ENCODE peak calls at places on chromosomes 5 and 9, in five cellular contexts. One of them, this sample, is unnamed.

GRCh38 chr9:134066923-134067851 is 639 bp downstream of the BRD3 start:
- DNase-seq in H1: no peak
- DNase-seq in HCT116: no peak
- DNase-seq in WTC11: no peak
- DNase-seq in HEK293T: peak
- DNase-seq in this sample: no peak

GRCh38 chr5:80238778-80239679 is 16.8 kb downstream of the SERINC5 start:
- DNase-seq in HEK293T: no peak
- DNase-seq in WTC11: no peak
- DNase-seq in H1: no peak
- DNase-seq in HCT116: no peak
- DNase-seq in this sample: no peak

GRCh38 chr5:64958757-64959391 is 190.1 kb downstream of the CWC27 start:
- DNase-seq in HCT116: peak
- DNase-seq in WTC11: no peak
- DNase-seq in HEK293T: no peak
- DNase-seq in H1: no peak
- DNase-seq in this sample: no peak

GRCh38 chr5:173385832-173386360 is 57.7 kb upstream of the STC2 start:
- DNase-seq in HCT116: no peak
- DNase-seq in WTC11: no peak
- DNase-seq in HEK293T: no peak
- DNase-seq in H1: no peak
- DNase-seq in this sample: no peak

GRCh38 chr5:116492776-116493175 is 81.8 kb downstream of the SEMA6A start:
- DNase-seq in HCT116: no peak
- DNase-seq in WTC11: no peak
- DNase-seq in H1: no peak
- DNase-seq in HEK293T: no peak
- DNase-seq in this sample: no peak

GRCh38 chr5:134236208-134236761 is 10.4 kb upstream of the PPP2CA start:
- DNase-seq in H1: no peak
- DNase-seq in HEK293T: no peak
- DNase-seq in HCT116: no peak
- DNase-seq in WTC11: no peak
- DNase-seq in this sample: no peak

GRCh38 chr9:136856078-136856474 is 3.9 kb downstream of the MAMDC4 start:
- DNase-seq in HEK293T: no peak
- DNase-seq in WTC11: peak
- DNase-seq in H1: peak
- DNase-seq in HCT116: no peak
- DNase-seq in this sample: no peak

GRCh38 chr5:134188092-134188491 is 11.3 kb upstream of the SKP1 start:
- DNase-seq in WTC11: no peak
- DNase-seq in H1: no peak
- DNase-seq in HEK293T: no peak
- DNase-seq in HCT116: no peak
- DNase-seq in this sample: no peak

GRCh38 chr5:175104682-175105081 is 339.3 kb downstream of the DRD1 start:
- DNase-seq in H1: no peak
- DNase-seq in HCT116: no peak
- DNase-seq in HEK293T: no peak
- DNase-seq in WTC11: no peak
- DNase-seq in this sample: no peak

GRCh38 chr9:136244116-136244775 is 1.4 kb downstream of the QSOX2 start:
- DNase-seq in H1: no peak
- DNase-seq in HCT116: no peak
- DNase-seq in HEK293T: no peak
- DNase-seq in WTC11: no peak
- DNase-seq in this sample: peak

GRCh38 chr9:135246248-135247173 is 159.0 kb downstream of the OLFM1 start:
- DNase-seq in HEK293T: no peak
- DNase-seq in HCT116: no peak
- DNase-seq in WTC11: no peak
- DNase-seq in H1: no peak
- DNase-seq in this sample: no peak

GRCh38 chr5:19608434-19608833 is 379.6 kb downstream of the CDH18 start:
- DNase-seq in WTC11: no peak
- DNase-seq in H1: no peak
- DNase-seq in HEK293T: no peak
- DNase-seq in HCT116: no peak
- DNase-seq in this sample: no peak

GRCh38 chr9:6575324-6575758 is 70.2 kb downstream of the GLDC start:
- DNase-seq in WTC11: no peak
- DNase-seq in H1: no peak
- DNase-seq in HCT116: no peak
- DNase-seq in HEK293T: no peak
- DNase-seq in this sample: peak

GRCh38 chr5:93247126-93247525 is 333.9 kb downstream of the NR2F1-AS1 start:
- DNase-seq in WTC11: no peak
- DNase-seq in H1: no peak
- DNase-seq in HCT116: no peak
- DNase-seq in HEK293T: no peak
- DNase-seq in this sample: no peak

GRCh38 chr5:72760259-72760658 is 56.2 kb upstream of the TNPO1 start:
- DNase-seq in WTC11: no peak
- DNase-seq in HEK293T: no peak
- DNase-seq in H1: no peak
- DNase-seq in HCT116: no peak
- DNase-seq in this sample: no peak

GRCh38 chr9:80504525-80505235 is 932.9 kb downstream of the TLE4 start:
- DNase-seq in H1: no peak
- DNase-seq in HEK293T: no peak
- DNase-seq in WTC11: no peak
- DNase-seq in HCT116: no peak
- DNase-seq in this sample: no peak

GRCh38 chr9:80500300-80500699 is 928.5 kb downstream of the TLE4 start:
- DNase-seq in H1: no peak
- DNase-seq in WTC11: no peak
- DNase-seq in HCT116: no peak
- DNase-seq in HEK293T: no peak
- DNase-seq in this sample: no peak

GRCh38 chr9:80503692-80504400 is 932.1 kb downstream of the TLE4 start:
- DNase-seq in HCT116: no peak
- DNase-seq in HEK293T: no peak
- DNase-seq in H1: no peak
- DNase-seq in WTC11: no peak
- DNase-seq in this sample: no peak

GRCh38 chr9:80498165-80498564 is 926.4 kb downstream of the TLE4 start:
- DNase-seq in HCT116: no peak
- DNase-seq in H1: no peak
- DNase-seq in HEK293T: no peak
- DNase-seq in WTC11: no peak
- DNase-seq in this sample: no peak

GRCh38 chr9:80501635-80502034 is 929.9 kb downstream of the TLE4 start:
- DNase-seq in HCT116: no peak
- DNase-seq in HEK293T: no peak
- DNase-seq in H1: no peak
- DNase-seq in WTC11: no peak
- DNase-seq in this sample: no peak
- TF ChIP-seq SP1 in HCT116: no peak
- TF ChIP-seq SP1 in HEK293T: no peak
- TF ChIP-seq SP1 in H1: no peak
- TF ChIP-seq SP1 in WTC11: no peak
- TF ChIP-seq SP1 in this sample: no peak

GRCh38 chr5:137960141-137960540 is 70.9 kb downstream of the PKD2L2 start:
- DNase-seq in H1: no peak
- DNase-seq in HEK293T: no peak
- DNase-seq in WTC11: no peak
- DNase-seq in HCT116: no peak
- DNase-seq in this sample: no peak

GRCh38 chr5:137957948-137958347 is 68.7 kb downstream of the PKD2L2 start:
- DNase-seq in HCT116: no peak
- DNase-seq in H1: no peak
- DNase-seq in WTC11: no peak
- DNase-seq in HEK293T: no peak
- DNase-seq in this sample: no peak

GRCh38 chr5:137960819-137961218 is 71.6 kb downstream of the PKD2L2 start:
- DNase-seq in WTC11: no peak
- DNase-seq in H1: no peak
- DNase-seq in HEK293T: no peak
- DNase-seq in HCT116: no peak
- DNase-seq in this sample: no peak

GRCh38 chr5:137954131-137954879 is 65.0 kb downstream of the PKD2L2 start:
- DNase-seq in HEK293T: no peak
- DNase-seq in WTC11: no peak
- DNase-seq in H1: no peak
- DNase-seq in HCT116: no peak
- DNase-seq in this sample: no peak

DNA sequence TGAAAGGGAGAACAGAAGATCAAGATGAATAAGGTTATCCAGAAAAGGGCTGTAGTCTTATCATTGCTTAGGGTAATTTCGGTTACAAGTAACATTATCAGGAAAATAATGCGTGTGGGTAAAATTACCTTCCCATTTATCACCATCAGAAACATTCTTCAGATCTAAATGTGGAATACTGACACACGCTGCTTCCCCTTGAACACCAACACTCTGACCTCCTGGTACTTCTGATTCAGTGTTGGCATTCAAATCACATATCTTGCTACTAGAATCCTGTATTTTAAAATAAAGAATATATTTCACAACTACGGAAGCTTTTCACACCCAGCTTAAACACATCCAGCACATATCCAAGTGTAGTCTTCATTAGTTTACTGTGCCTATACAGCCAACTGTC is 70.2 kb downstream of the PKD2L2 start:
- DNase-seq in H1: no peak
- DNase-seq in HEK293T: no peak
- DNase-seq in HCT116: no peak
- DNase-seq in WTC11: no peak
- DNase-seq in this sample: no peak
- TF ChIP-seq SP1 in H1: no peak
- TF ChIP-seq SP1 in HEK293T: no peak
- TF ChIP-seq SP1 in HCT116: no peak
- TF ChIP-seq SP1 in WTC11: no peak
- TF ChIP-seq SP1 in this sample: no peak

GRCh38 chr9:126612329-126612812 is 1.4 kb upstream of the LMX1B start:
- DNase-seq in WTC11: no peak
- DNase-seq in HEK293T: peak
- DNase-seq in H1: peak
- DNase-seq in HCT116: no peak
- DNase-seq in this sample: no peak

GRCh38 chr9:126609711-126610388 is 3.9 kb upstream of the LMX1B start:
- DNase-seq in HEK293T: no peak
- DNase-seq in HCT116: no peak
- DNase-seq in H1: no peak
- DNase-seq in WTC11: no peak
- DNase-seq in this sample: no peak

GRCh38 chr9:126612813-126613641 is 701 bp upstream of the LMX1B start:
- DNase-seq in HEK293T: peak
- DNase-seq in WTC11: peak
- DNase-seq in H1: peak
- DNase-seq in HCT116: no peak
- DNase-seq in this sample: no peak

GRCh38 chr9:126611592-126612328 is 2.0 kb upstream of the LMX1B start:
- DNase-seq in HCT116: peak
- DNase-seq in WTC11: peak
- DNase-seq in H1: peak
- DNase-seq in HEK293T: peak
- DNase-seq in this sample: no peak

GRCh38 chr9:126611188-126611587 is 2.5 kb upstream of the LMX1B start:
- DNase-seq in WTC11: no peak
- DNase-seq in HEK293T: no peak
- DNase-seq in H1: no peak
- DNase-seq in HCT116: no peak
- DNase-seq in this sample: no peak
- TF ChIP-seq SP1 in WTC11: no peak
- TF ChIP-seq SP1 in HEK293T: no peak
- TF ChIP-seq SP1 in H1: no peak
- TF ChIP-seq SP1 in HCT116: no peak
- TF ChIP-seq SP1 in this sample: no peak

GRCh38 chr5:78573318-78573717 is 75.3 kb downstream of the LHFPL2 start:
- DNase-seq in HCT116: no peak
- DNase-seq in WTC11: no peak
- DNase-seq in H1: no peak
- DNase-seq in HEK293T: no peak
- DNase-seq in this sample: peak

GRCh38 chr5:78574157-78574673 is 74.4 kb downstream of the LHFPL2 start:
- DNase-seq in H1: no peak
- DNase-seq in WTC11: no peak
- DNase-seq in HEK293T: no peak
- DNase-seq in HCT116: no peak
- DNase-seq in this sample: no peak

GRCh38 chr5:78576376-78576775 is 72.2 kb downstream of the LHFPL2 start:
- DNase-seq in HCT116: no peak
- DNase-seq in WTC11: no peak
- DNase-seq in H1: no peak
- DNase-seq in HEK293T: no peak
- DNase-seq in this sample: no peak

GRCh38 chr5:78577051-78577807 is 71.3 kb downstream of the LHFPL2 start:
- DNase-seq in WTC11: no peak
- DNase-seq in HCT116: no peak
- DNase-seq in H1: no peak
- DNase-seq in HEK293T: no peak
- DNase-seq in this sample: no peak

DNA sequence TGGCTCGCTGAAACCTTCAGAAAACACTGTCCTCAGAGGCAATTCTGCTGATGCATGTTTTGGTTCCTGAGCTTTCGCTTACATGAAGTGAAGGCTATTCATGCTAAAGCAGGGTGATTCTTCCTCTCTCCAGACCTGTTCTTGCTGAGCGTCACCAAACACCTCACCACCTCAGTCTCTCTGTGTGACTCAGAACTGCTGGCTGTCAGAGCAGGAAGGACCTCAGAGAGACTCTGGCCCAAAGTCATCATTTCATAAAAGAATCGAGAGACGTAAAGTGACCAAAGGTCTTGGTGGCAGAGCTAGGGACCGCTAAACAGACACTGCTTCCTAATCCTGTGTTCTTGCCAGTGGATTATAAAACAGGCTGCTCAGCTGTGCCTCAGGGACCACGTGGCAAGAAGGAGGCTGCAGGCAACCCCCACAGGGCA is 73.8 kb downstream of the LHFPL2 start:
- DNase-seq in HEK293T: no peak
- DNase-seq in WTC11: no peak
- DNase-seq in H1: no peak
- DNase-seq in HCT116: no peak
- DNase-seq in this sample: peak
- TF ChIP-seq SP1 in HEK293T: no peak
- TF ChIP-seq SP1 in WTC11: no peak
- TF ChIP-seq SP1 in H1: no peak
- TF ChIP-seq SP1 in HCT116: peak
- TF ChIP-seq SP1 in this sample: no peak

GRCh38 chr5:100667021-100667671 is 132.0 kb downstream of the FAM174A start:
- DNase-seq in HCT116: no peak
- DNase-seq in H1: no peak
- DNase-seq in WTC11: no peak
- DNase-seq in HEK293T: no peak
- DNase-seq in this sample: no peak
- TF ChIP-seq SP1 in HCT116: no peak
- TF ChIP-seq SP1 in H1: no peak
- TF ChIP-seq SP1 in WTC11: no peak
- TF ChIP-seq SP1 in HEK293T: no peak
- TF ChIP-seq SP1 in this sample: no peak

DNA sequence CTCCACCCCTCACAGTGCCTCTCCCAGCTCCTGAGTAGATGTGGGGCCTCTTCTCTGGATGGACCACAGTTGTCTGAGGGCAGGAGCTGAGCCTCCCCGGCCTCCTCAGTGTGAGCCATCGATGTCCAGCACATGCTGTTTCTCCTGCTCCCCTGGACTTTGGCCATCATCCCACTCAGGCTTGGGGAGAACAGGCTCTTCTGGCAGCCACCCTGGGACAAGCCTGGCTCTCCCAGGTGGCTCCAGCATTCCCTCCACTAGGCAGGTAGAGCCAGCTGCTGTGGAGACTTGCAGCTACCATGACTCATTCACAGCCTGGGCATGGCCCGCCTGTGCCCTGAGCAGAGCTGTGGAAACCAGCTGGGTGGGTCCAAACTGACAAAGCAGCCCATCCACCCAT is 77.0 kb downstream of the CSNK1A1 start:
- DNase-seq in WTC11: no peak
- DNase-seq in H1: no peak
- DNase-seq in HEK293T: no peak
- DNase-seq in HCT116: no peak
- DNase-seq in this sample: no peak
- TF ChIP-seq SP1 in WTC11: no peak
- TF ChIP-seq SP1 in H1: no peak
- TF ChIP-seq SP1 in HEK293T: no peak
- TF ChIP-seq SP1 in HCT116: peak
- TF ChIP-seq SP1 in this sample: no peak